ENCODE peak calls at places on chromosomes 12 and 14, in five cellular contexts. Q, R, N, T and C are unnamed samples.

GRCh38 chr12:65656904-65657351 is 167.4 kb upstream of the HMGA2 start:
- DNase-seq in N (peak; percentile 95), Q (peak; percentile 100), R (no peak), T (peak; percentile 32), C (no peak)

GRCh38 chr12:87405918-87406317 is 623.3 kb downstream of the C12orf50 start:
- DNase-seq in T (no peak), R (no peak), N (peak; percentile 56), Q (no peak), C (no peak)

GRCh38 chr12:27398466-27398865 is 48.1 kb upstream of the SMCO2 start:
- DNase-seq in Q (no peak), R (no peak), T (no peak), N (no peak), C (no peak)

GRCh38 chr12:24378548-24379011 is 429.1 kb upstream of the SOX5 start:
- DNase-seq in N (no peak), Q (no peak), T (no peak), R (no peak), C (no peak)

GRCh38 chr14:58942516-58942915 is 246.0 kb upstream of the DAAM1 start:
- DNase-seq in Q (peak; percentile 8), R (no peak), N (peak; percentile 73), T (no peak), C (no peak)

GRCh38 chr12:51217133-51217967 is 512 bp downstream of the POU6F1 start:
- DNase-seq in Q (peak; percentile 15), N (no peak), T (peak; percentile 49), R (peak; percentile 73), C (peak; percentile 92)

GRCh38 chr12:46938071-46938678 is 112.4 kb upstream of the SLC38A4 start:
- DNase-seq in T (no peak), R (no peak), Q (no peak), N (peak; percentile 9), C (no peak)

GRCh38 chr14:61281186-61281676 is at the start of gene TMEM30B:
- DNase-seq in N (peak; percentile 97), Q (no peak), R (peak; percentile 96), T (peak; percentile 94), C (peak; percentile 91)

GRCh38 chr12:11968041-11968383 is 102.7 kb upstream of the BCL2L14 start:
- DNase-seq in N (no peak), T (no peak), Q (no peak), R (no peak), C (no peak)

GRCh38 chr14:71142375-71143038 is 235.2 kb downstream of the PCNX1 start:
- DNase-seq in Q (peak; percentile 94), R (no peak), N (peak; percentile 81), T (no peak), C (no peak)

GRCh38 chr12:93571854-93572711 is at the start of gene SOCS2:
- DNase-seq in R (peak; percentile 69), T (peak; percentile 48), N (peak; percentile 36), Q (no peak), C (peak; percentile 82)

GRCh38 chr12:45232771-45233372 is 17.0 kb downstream of the ANO6 start:
- DNase-seq in N (peak; percentile 98), T (peak; percentile 61), Q (peak; percentile 98), R (peak; percentile 70), C (no peak)

GRCh38 chr12:132218915-132219314 is 74.7 kb downstream of the NOC4L start:
- DNase-seq in N (no peak), R (peak; percentile 83), Q (no peak), T (peak; percentile 62), C (peak; percentile 47)

GRCh38 chr12:90908465-90908864 is 46.5 kb downstream of the CCER1 start:
- DNase-seq in Q (peak; percentile 87), R (no peak), T (no peak), N (peak; percentile 44), C (no peak)

GRCh38 chr14:100446572-100446971 is 123.4 kb downstream of the SLC25A47 start:
- DNase-seq in N (no peak), R (peak; percentile 89), Q (peak; percentile 51), T (no peak), C (no peak)

GRCh38 chr12:28569698-28570411 is 379.6 kb downstream of the CCDC91 start:
- DNase-seq in N (peak; percentile 68), R (no peak), Q (peak; percentile 93), T (peak; percentile 30), C (no peak)

GRCh38 chr12:56387152-56387551 is 24.5 kb upstream of the APOF start:
- DNase-seq in Q (peak; percentile 9), N (no peak), R (no peak), T (no peak), C (no peak)

GRCh38 chr12:121175383-121176119 is 34.4 kb upstream of the P2RX4 start:
- DNase-seq in T (no peak), Q (peak; percentile 57), R (no peak), N (no peak), C (peak; percentile 52)

GRCh38 chr12:76621582-76622024 is 62.0 kb upstream of the OSBPL8 start:
- DNase-seq in T (peak; percentile 76), N (peak; percentile 76), R (peak; percentile 59), Q (peak; percentile 76), C (no peak)

GRCh38 chr12:630656-631632 is 32.3 kb downstream of the NINJ2 start:
- DNase-seq in Q (no peak), T (no peak), R (peak; percentile 78), N (no peak), C (peak; percentile 84)

GRCh38 chr14:25788252-25788651 is 738.3 kb upstream of the STXBP6 start:
- DNase-seq in N (no peak), R (no peak), T (no peak), Q (no peak), C (no peak)

GRCh38 chr14:82447586-82447985 is 913.9 kb upstream of the SEL1L start:
- DNase-seq in N (no peak), T (no peak), Q (no peak), R (no peak), C (no peak)

GRCh38 chr14:94384342-94384741 is 4.1 kb downstream of the SERPINA1 start:
- DNase-seq in T (no peak), Q (no peak), N (no peak), R (no peak), C (peak; percentile 35)

GRCh38 chr12:13727707-13728147 is 253.7 kb downstream of the GRIN2B start:
- DNase-seq in R (no peak), N (no peak), T (no peak), Q (no peak), C (no peak)

GRCh38 chr14:59189281-59189821 is 884 bp downstream of the DAAM1 start:
- DNase-seq in R (peak; percentile 28), T (peak; percentile 30), Q (no peak), N (peak; percentile 45), C (no peak)

GRCh38 chr14:67557118-67557517 is 24.0 kb downstream of the PLEKHH1 start:
- DNase-seq in Q (no peak), N (peak; percentile 36), R (no peak), T (no peak), C (no peak)

GRCh38 chr14:88868558-88869159 is 44.2 kb downstream of the TTC8 start:
- DNase-seq in N (peak; percentile 60), T (no peak), Q (peak; percentile 38), R (no peak), C (no peak)

GRCh38 chr14:22221508-22221907 is 367.5 kb downstream of the DAD1 start:
- DNase-seq in R (no peak), Q (peak; percentile 29), T (peak; percentile 14), N (peak; percentile 41), C (no peak)
- TF ChIP-seq CTCF in R (peak; percentile 55), Q (peak; percentile 46), T (no peak), N (peak; percentile 29), C (peak; percentile 17)

DNA sequence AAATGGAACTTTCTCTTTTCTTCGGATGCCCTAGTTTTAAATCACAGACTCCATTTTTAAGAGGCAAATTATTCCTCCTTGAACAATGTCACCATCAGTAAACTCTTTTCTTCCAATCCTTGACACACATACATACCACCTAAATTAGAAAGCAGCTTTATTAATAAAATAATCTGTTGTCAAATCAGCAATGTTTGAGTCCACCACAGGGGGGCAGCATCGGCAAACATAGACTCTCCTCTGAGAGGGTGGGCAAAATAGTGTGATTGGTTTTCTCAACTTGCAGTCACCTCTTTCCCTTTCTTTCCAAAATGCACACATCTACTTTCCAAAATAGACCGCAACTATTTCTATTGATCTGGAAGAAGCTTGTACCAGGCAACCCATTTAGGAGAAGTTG is 438.4 kb upstream of the OR4E1 start:
- DNase-seq in N (peak; percentile 20), T (peak; percentile 49), R (no peak), Q (peak; percentile 4), C (no peak)
- TF ChIP-seq CTCF in N (peak; percentile 56), T (peak; percentile 56), R (peak; percentile 80), Q (peak; percentile 43), C (peak; percentile 27)

GRCh38 chr14:32345311-32345771 is 16.2 kb downstream of the AKAP6 start:
- DNase-seq in N (peak; percentile 86), T (no peak), R (no peak), Q (peak; percentile 67), C (no peak)
- TF ChIP-seq CTCF in N (no peak), T (no peak), R (no peak), Q (peak; percentile 18), C (no peak)

GRCh38 chr12:59372971-59373370 is 222.9 kb upstream of the SLC16A7 start:
- DNase-seq in R (peak; percentile 60), T (peak; percentile 51), Q (peak; percentile 44), N (peak; percentile 42), C (no peak)
- TF ChIP-seq CTCF in R (peak; percentile 70), T (no peak), Q (peak; percentile 53), N (peak; percentile 45), C (no peak)